ENCODE peak calls at places on chromosomes 3 and 15, in four cellular contexts. Q, O, H and A are unnamed samples.

GRCh38 chr3:120418446-120418845 is 32.3 kb downstream of the FSTL1 start:
- DNase-seq in Q (no peak), O (no peak), H (no peak), A (no peak)

GRCh38 chr3:15064299-15064834 is 748 bp downstream of the MRPS25 start:
- DNase-seq in Q (peak), O (peak), H (no peak), A (no peak)

GRCh38 chr3:13821156-13821555 is 58.7 kb downstream of the WNT7A start:
- DNase-seq in Q (no peak), O (no peak), H (no peak), A (no peak)

GRCh38 chr3:25587094-25587493 is 77.6 kb downstream of the TOP2B start:
- DNase-seq in Q (no peak), O (peak), H (no peak), A (no peak)

GRCh38 chr15:52879145-52879544 is 89.0 kb upstream of the ONECUT1 start:
- DNase-seq in Q (no peak), O (no peak), H (no peak), A (no peak)

GRCh38 chr15:66982816-66983215 is 82.6 kb upstream of the SMAD3 start:
- DNase-seq in Q (no peak), O (no peak), H (no peak), A (no peak)

GRCh38 chr3:36695113-36695768 is 69.1 kb downstream of the DCLK3 start:
- DNase-seq in Q (peak), O (no peak), H (no peak), A (no peak)

GRCh38 chr15:41493205-41493901 is at the start of gene ITPKA:
- DNase-seq in Q (peak), O (peak), H (peak), A (peak)

GRCh38 chr15:82540984-82541431 is 751 bp upstream of the RPS17 start:
- DNase-seq in Q (no peak), O (no peak), H (no peak), A (no peak)

GRCh38 chr3:127746400-127747057 is 73.8 kb downstream of the ABTB1 start:
- DNase-seq in Q (no peak), O (no peak), H (no peak), A (no peak)

GRCh38 chr15:40536501-40536900 is 28.3 kb downstream of the CCDC32 start:
- DNase-seq in Q (peak), O (peak), H (no peak), A (no peak)

GRCh38 chr3:10522646-10523303 is 17.4 kb upstream of the ATP2B2 start:
- DNase-seq in Q (no peak), O (no peak), H (no peak), A (no peak)

GRCh38 chr3:71066849-71067261 is 516.7 kb downstream of the FOXP1 start:
- DNase-seq in Q (no peak), O (peak), H (no peak), A (no peak)

GRCh38 chr3:15453991-15454625 is 26.7 kb downstream of the EAF1 start:
- DNase-seq in Q (no peak), O (no peak), H (no peak), A (no peak)

GRCh38 chr3:42519568-42519962 is 17.1 kb downstream of the VIPR1 start:
- DNase-seq in Q (no peak), O (no peak), H (no peak), A (no peak)

GRCh38 chr3:18586076-18586475 is 160.9 kb upstream of the SATB1 start:
- DNase-seq in Q (no peak), O (no peak), H (no peak), A (no peak)

GRCh38 chr3:23740517-23741402 is 65.0 kb upstream of the UBE2E1 start:
- DNase-seq in Q (no peak), O (peak), H (peak), A (no peak)

GRCh38 chr3:193744048-193744821 is 151.2 kb downstream of the OPA1 start:
- DNase-seq in Q (no peak), O (no peak), H (peak), A (no peak)